ENCODE peak calls at places on chromosome 21, in eight cellular contexts. H, F, O, C, S, T, L and B are unnamed samples.

GRCh38 chr21:38037416-38037815 is 121.2 kb upstream of the KCNJ6 start:
- DNase-seq in H (no peak), F (no peak), O (no peak), C (no peak), S (no peak), T (no peak), L (no peak), B (no peak)

GRCh38 chr21:27571706-27572105 is 604.8 kb upstream of the ADAMTS5 start:
- DNase-seq in H (no peak), F (no peak), O (peak; percentile 84), C (no peak), S (no peak), T (no peak), L (no peak), B (no peak)

GRCh38 chr21:35335951-35336446 is 286.9 kb upstream of the RUNX1 start:
- DNase-seq in H (no peak), F (no peak), O (no peak), C (no peak), S (no peak), T (no peak), L (no peak), B (no peak)

GRCh38 chr21:40678681-40679284 is 168.2 kb downstream of the DSCAM start:
- DNase-seq in H (no peak), F (no peak), O (no peak), C (no peak), S (no peak), T (no peak), L (no peak), B (peak; percentile 63)

GRCh38 chr21:44985441-44986401 is 45.9 kb downstream of the SLX9 start:
- DNase-seq in H (no peak), F (no peak), O (no peak), C (no peak), S (no peak), T (no peak), L (no peak), B (no peak)

GRCh38 chr21:28496517-28496916 is 496.2 kb downstream of the LTN1 start:
- DNase-seq in H (no peak), F (no peak), O (no peak), C (no peak), S (no peak), T (no peak), L (no peak), B (no peak)

GRCh38 chr21:35932232-35932911 is 128.0 kb downstream of the SETD4 start:
- DNase-seq in H (no peak), F (peak; percentile 74), O (peak; percentile 84), C (no peak), S (peak; percentile 33), T (no peak), L (no peak), B (peak; percentile 87)

GRCh38 chr21:44083631-44084291 is 23.4 kb upstream of the PWP2 start:
- DNase-seq in H (peak; percentile 67), F (no peak), O (no peak), C (no peak), S (peak; percentile 67), T (no peak), L (no peak), B (no peak)

GRCh38 chr21:26110703-26111102 is 59.9 kb downstream of the APP start:
- DNase-seq in H (no peak), F (no peak), O (no peak), C (no peak), S (no peak), T (no peak), L (no peak), B (no peak)

GRCh38 chr21:34890724-34891609 is 158.1 kb downstream of the RUNX1 start:
- DNase-seq in H (peak; percentile 8), F (peak; percentile 16), O (no peak), C (peak; percentile 30), S (peak; percentile 27), T (peak; percentile 21), L (no peak), B (no peak)

GRCh38 chr21:33299181-33299752 is 25.5 kb upstream of the IFNAR1 start:
- DNase-seq in H (peak; percentile 20), F (peak; percentile 19), O (no peak), C (no peak), S (peak; percentile 38), T (no peak), L (no peak), B (peak; percentile 83)

GRCh38 chr21:34604556-34604955 is 10.4 kb downstream of the RCAN1 start:
- DNase-seq in H (no peak), F (no peak), O (no peak), C (no peak), S (no peak), T (no peak), L (no peak), B (no peak)

GRCh38 chr21:45163413-45164123 is 89.2 kb downstream of the ADARB1 start:
- DNase-seq in H (no peak), F (no peak), O (no peak), C (no peak), S (no peak), T (no peak), L (no peak), B (no peak)

GRCh38 chr21:45891388-45892155 is 90.0 kb upstream of the COL6A1 start:
- DNase-seq in H (no peak), F (no peak), O (no peak), C (no peak), S (no peak), T (no peak), L (no peak), B (no peak)

GRCh38 chr21:35046223-35046690 is 2.8 kb downstream of the RUNX1 start:
- DNase-seq in H (no peak), F (no peak), O (no peak), C (no peak), S (peak; percentile 39), T (no peak), L (no peak), B (no peak)

GRCh38 chr21:38424333-38424732 is 73.9 kb downstream of the ERG start:
- DNase-seq in H (no peak), F (no peak), O (no peak), C (no peak), S (no peak), T (no peak), L (no peak), B (peak; percentile 61)

GRCh38 chr21:34355570-34355969 is 8.2 kb upstream of the KCNE2 start:
- DNase-seq in H (no peak), F (no peak), O (no peak), C (no peak), S (no peak), T (no peak), L (peak; percentile 3), B (no peak)

GRCh38 chr21:35922618-35923017 is 137.7 kb downstream of the SETD4 start:
- DNase-seq in H (no peak), F (no peak), O (no peak), C (no peak), S (no peak), T (no peak), L (no peak), B (no peak)

GRCh38 chr21:14259669-14260458 is 43.9 kb downstream of the RBM11 start:
- DNase-seq in H (no peak), F (peak; percentile 86), O (peak; percentile 33), C (peak; percentile 31), S (no peak), T (peak; percentile 33), L (peak; percentile 12), B (peak; percentile 18)

GRCh38 chr21:28066051-28066450 is 926.6 kb downstream of the LTN1 start:
- DNase-seq in H (no peak), F (no peak), O (no peak), C (no peak), S (no peak), T (no peak), L (no peak), B (peak; percentile 66)